ENCODE peak calls at places on chromosomes 4 and X, in ten cellular contexts. R, G, X, A, B, Y, O, I, S and Z are unnamed samples. For H3K36me3, the result is how much of the 10 kb centered on the place peaks cover.

GRCh38 chr4:100420571-100420970 is 97.3 kb downstream of the EMCN start:
- DNase-seq in A (no peak), I (no peak), B (no peak), G (no peak), O (no peak), X (no peak), S (no peak), R (no peak), Y (peak), Z (no peak)

GRCh38 chr4:48329976-48330375 is 11.4 kb upstream of the SLAIN2 start:
- DNase-seq in Y (peak), B (no peak), X (no peak), R (no peak), A (no peak), S (no peak), O (no peak), G (no peak), I (no peak), Z (no peak)

GRCh38 chr4:171621646-171622045 is 191.6 kb upstream of the GALNTL6 start:
- DNase-seq in S (no peak), Y (no peak), O (no peak), X (no peak), R (no peak), A (no peak), G (no peak), B (no peak), I (no peak), Z (no peak)

GRCh38 chr4:169397762-169398161 is 127.0 kb upstream of the SH3RF1 start:
- DNase-seq in X (no peak), I (no peak), G (no peak), Y (peak), B (no peak), R (no peak), A (no peak), S (no peak), O (no peak), Z (no peak)

GRCh38 chr4:158159718-158160094 is 13.1 kb downstream of the GASK1B start:
- DNase-seq in X (no peak), Y (no peak), I (no peak), R (no peak), O (no peak), G (no peak), B (no peak), S (no peak), A (no peak), Z (no peak)

GRCh38 chrX:24392709-24393108 is 32.3 kb downstream of the SUPT20HL1 start:
- DNase-seq in Y (no peak), S (no peak), X (no peak), G (peak), A (no peak), O (no peak), I (no peak), R (no peak), B (no peak), Z (no peak)

GRCh38 chr4:10083861-10084641 is 32.5 kb downstream of the WDR1 start:
- DNase-seq in G (peak), A (no peak), R (peak), O (no peak), Y (no peak), S (no peak), X (peak), B (no peak), I (no peak), Z (no peak)

GRCh38 chr4:85402371-85402770 is 72.6 kb upstream of the ARHGAP24 start:
- DNase-seq in I (no peak), B (no peak), Y (peak), R (no peak), S (no peak), A (no peak), X (no peak), G (no peak), O (no peak), Z (no peak)

GRCh38 chr4:52983563-52984303 is 121.6 kb downstream of the RASL11B start:
- DNase-seq in R (no peak), A (peak), I (no peak), Y (peak), G (no peak), O (no peak), B (peak), X (no peak), S (peak), Z (no peak)

GRCh38 chrX:37912797-37913196 is 65.4 kb upstream of the DYNLT3 start:
- DNase-seq in B (no peak), S (no peak), R (no peak), X (no peak), G (no peak), A (no peak), O (no peak), I (no peak), Y (no peak), Z (no peak)

GRCh38 chrX:84735025-84735424 is 232.8 kb upstream of the HDX start:
- DNase-seq in G (no peak), B (no peak), O (no peak), Y (peak), I (no peak), X (no peak), R (no peak), S (no peak), A (no peak), Z (no peak)

GRCh38 chr4:105273230-105273629 is 126.6 kb downstream of the TET2 start:
- DNase-seq in A (no peak), Y (no peak), B (no peak), G (no peak), S (no peak), O (no peak), X (no peak), R (no peak), I (no peak), Z (no peak)

GRCh38 chr4:105274090-105274489 is 127.4 kb downstream of the TET2 start:
- DNase-seq in Y (no peak), S (no peak), B (no peak), R (no peak), O (no peak), I (no peak), G (no peak), X (no peak), A (no peak), Z (no peak)

GRCh38 chr4:105272002-105272401 is 125.3 kb downstream of the TET2 start:
- DNase-seq in R (no peak), A (no peak), I (no peak), X (no peak), B (no peak), Y (no peak), S (no peak), O (no peak), G (no peak), Z (no peak)

GRCh38 chr4:105276361-105276760 is 129.7 kb downstream of the TET2 start:
- DNase-seq in O (no peak), S (no peak), A (no peak), B (no peak), G (no peak), X (no peak), Y (no peak), I (no peak), R (no peak), Z (no peak)

GRCh38 chr4:105274504-105274903 is 127.8 kb downstream of the TET2 start:
- DNase-seq in O (no peak), R (no peak), A (no peak), G (no peak), S (no peak), X (no peak), I (no peak), B (no peak), Y (no peak), Z (no peak)
- H3K36me3 ChIP-seq in O (under half), R (half or more), A (under half), G (half or more), S (half or more), X (half or more), I (under half), B (half or more), Y (under half), Z (half or more)

GRCh38 chr4:1813231-1813630 is 20.1 kb downstream of the FGFR3 start:
- DNase-seq in A (no peak), O (no peak), Y (no peak), B (no peak), G (no peak), X (no peak), R (no peak), I (no peak), S (no peak), Z (no peak)
- H3K36me3 ChIP-seq in A (under half), O (under half), Y (under half), B (under half), G (half or more), X (half or more), R (half or more), I (half or more), S (half or more), Z (under half)

DNA sequence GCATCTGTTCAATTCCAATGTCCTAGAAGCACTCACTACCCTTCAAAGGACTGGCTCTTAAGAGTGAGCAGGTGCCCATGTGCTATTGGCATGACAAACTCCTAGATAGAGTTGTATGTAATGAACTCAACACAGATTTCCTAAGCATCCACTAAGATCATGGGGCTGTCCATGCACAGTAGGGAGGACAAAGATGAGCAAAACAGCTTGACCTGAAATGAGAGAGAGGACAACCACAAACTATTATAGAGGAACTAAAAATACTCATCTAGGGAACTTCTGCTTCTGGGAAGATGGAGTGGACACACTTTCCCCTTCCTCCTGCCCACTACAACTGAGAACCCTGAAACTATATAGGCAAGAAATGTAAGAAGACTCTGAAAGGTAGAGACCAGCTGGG is 20.7 kb upstream of the TMEM128 start:
- DNase-seq in B (no peak), R (no peak), A (no peak), G (no peak), Y (no peak), S (no peak), X (no peak), I (no peak), O (no peak), Z (no peak)
- H3K36me3 ChIP-seq in B (under half), R (half or more), A (under half), G (half or more), Y (under half), S (half or more), X (under half), I (under half), O (under half), Z (under half)

GRCh38 chr4:152634110-152634760 is 45.6 kb downstream of the TMEM154 start:
- DNase-seq in B (no peak), G (no peak), R (no peak), S (no peak), I (no peak), O (no peak), A (no peak), X (no peak), Y (no peak), Z (no peak)
- H3K36me3 ChIP-seq in B (under half), G (under half), R (half or more), S (under half), I (under half), O (under half), A (under half), X (under half), Y (under half), Z (under half)

GRCh38 chr4:6557185-6557584 is 17.8 kb upstream of the MAN2B2 start:
- DNase-seq in O (no peak), R (no peak), G (no peak), S (no peak), A (no peak), Y (no peak), I (no peak), X (no peak), B (no peak), Z (no peak)

GRCh38 chr4:6555519-6555918 is 19.5 kb upstream of the MAN2B2 start:
- DNase-seq in G (no peak), I (no peak), A (no peak), X (no peak), O (no peak), R (no peak), Y (no peak), S (no peak), B (no peak), Z (no peak)

GRCh38 chr4:6560416-6561172 is 14.4 kb upstream of the MAN2B2 start:
- DNase-seq in G (no peak), B (no peak), S (no peak), I (no peak), A (no peak), Y (peak), O (no peak), X (no peak), R (no peak), Z (no peak)

GRCh38 chr4:6556263-6556662 is 18.7 kb upstream of the MAN2B2 start:
- DNase-seq in R (no peak), A (no peak), G (no peak), O (no peak), I (no peak), S (no peak), Y (no peak), B (no peak), X (no peak), Z (no peak)

DNA sequence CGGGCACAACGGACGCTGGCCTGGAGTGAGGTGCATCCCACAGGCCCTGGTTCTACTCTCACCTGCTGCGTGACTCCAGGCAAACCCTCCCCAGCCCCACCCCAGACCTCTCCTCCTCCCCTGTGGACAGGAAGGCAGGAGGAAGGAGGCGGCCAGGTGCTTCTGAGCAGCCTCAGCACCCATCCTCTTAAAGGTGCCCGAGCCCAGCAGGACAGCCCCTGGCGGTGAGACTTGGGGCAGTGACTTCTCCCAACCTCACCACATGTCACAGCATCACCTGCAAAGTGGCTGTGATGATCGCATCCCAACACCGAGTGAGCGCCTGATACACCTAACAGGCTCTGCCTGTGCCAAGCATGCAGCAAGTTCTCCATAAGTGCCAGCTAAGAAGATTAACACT is 17.1 kb upstream of the MAN2B2 start:
- DNase-seq in S (no peak), G (no peak), O (no peak), R (no peak), I (no peak), A (no peak), Y (no peak), X (no peak), B (no peak), Z (no peak)
- H3K36me3 ChIP-seq in S (under half), G (under half), O (under half), R (under half), I (under half), A (under half), Y (under half), X (under half), B (under half), Z (under half)

GRCh38 chr4:6857009-6857882 is 52.4 kb upstream of the TBC1D14 start:
- DNase-seq in R (no peak), G (no peak), B (no peak), X (no peak), O (no peak), Y (no peak), S (no peak), I (no peak), A (no peak), Z (no peak)

GRCh38 chr4:6855692-6856297 is 53.8 kb upstream of the TBC1D14 start:
- DNase-seq in G (no peak), I (no peak), O (no peak), Y (peak), B (peak), R (no peak), A (no peak), S (no peak), X (no peak), Z (no peak)

GRCh38 chr4:6854098-6854744 is 55.4 kb upstream of the TBC1D14 start:
- DNase-seq in S (no peak), B (no peak), A (no peak), R (no peak), Y (no peak), G (no peak), X (no peak), I (no peak), O (no peak), Z (no peak)

GRCh38 chr4:6858997-6859396 is 50.6 kb upstream of the TBC1D14 start:
- DNase-seq in B (no peak), X (no peak), O (no peak), I (no peak), G (no peak), A (no peak), Y (no peak), R (no peak), S (no peak), Z (no peak)

GRCh38 chr4:6856391-6856790 is 53.2 kb upstream of the TBC1D14 start:
- DNase-seq in O (no peak), Y (no peak), G (no peak), A (no peak), B (no peak), X (no peak), I (no peak), R (no peak), S (no peak), Z (no peak)
- H3K36me3 ChIP-seq in O (under half), Y (under half), G (under half), A (under half), B (under half), X (under half), I (under half), R (half or more), S (under half), Z (half or more)

DNA sequence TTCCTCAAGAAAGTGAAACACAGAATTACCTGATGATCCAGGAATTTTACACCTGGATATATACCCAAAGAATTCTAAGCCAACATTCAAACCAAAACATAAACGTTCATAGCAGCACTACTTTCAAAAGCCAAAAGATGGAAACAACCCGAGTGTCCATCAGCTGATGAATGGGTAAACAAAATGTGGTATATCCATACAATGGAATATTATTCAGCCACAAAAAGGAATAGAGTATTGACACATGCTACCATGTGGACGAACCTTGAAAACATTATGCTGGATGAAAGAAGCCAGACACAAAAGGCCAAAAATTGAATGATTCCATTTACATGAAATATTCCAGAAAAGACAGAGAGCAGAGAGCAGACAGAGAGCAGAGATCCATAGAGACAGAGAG is 52.0 kb downstream of the IRF2 start:
- DNase-seq in B (no peak), X (no peak), Y (no peak), I (no peak), G (no peak), O (no peak), R (no peak), A (no peak), S (no peak), Z (no peak)
- H3K36me3 ChIP-seq in B (under half), X (under half), Y (under half), I (under half), G (half or more), O (under half), R (half or more), A (under half), S (half or more), Z (under half)

DNA sequence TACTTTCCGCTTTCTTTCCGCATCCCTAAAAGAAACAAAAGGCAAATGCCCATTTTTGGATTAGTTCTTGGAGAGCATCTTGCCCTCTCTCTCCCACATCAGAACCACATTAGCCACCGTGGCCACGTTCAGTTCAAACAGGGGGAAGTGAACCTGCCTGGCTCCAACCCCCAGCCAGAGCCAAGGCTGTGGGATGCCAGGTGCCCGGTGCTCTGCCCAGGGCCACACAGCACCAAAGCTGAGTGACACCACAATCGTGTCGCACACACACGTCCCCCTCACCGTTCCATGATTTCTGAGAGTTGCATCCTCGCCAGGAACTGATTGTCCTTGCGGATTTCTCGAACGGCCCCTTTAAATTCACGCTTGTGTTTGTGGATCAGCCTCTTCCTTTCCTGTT is 24.3 kb downstream of the NOP14 start:
- DNase-seq in X (peak), G (peak), R (peak), Y (no peak), I (no peak), A (no peak), S (no peak), B (no peak), O (peak), Z (no peak)
- H3K36me3 ChIP-seq in X (half or more), G (half or more), R (half or more), Y (half or more), I (half or more), A (half or more), S (half or more), B (under half), O (under half), Z (half or more)

GRCh38 chr4:25770844-25771243 is 91.9 kb downstream of the SEL1L3 start:
- DNase-seq in B (peak), R (no peak), G (no peak), S (no peak), Y (no peak), O (no peak), I (no peak), X (no peak), A (no peak), Z (no peak)

GRCh38 chr4:25767877-25768475 is 94.8 kb downstream of the SEL1L3 start:
- DNase-seq in R (no peak), S (peak), O (peak), G (peak), X (no peak), A (peak), B (peak), I (peak), Y (peak), Z (peak)

GRCh38 chr4:25771672-25772071 is 91.1 kb downstream of the SEL1L3 start:
- DNase-seq in B (no peak), A (no peak), I (no peak), O (no peak), G (no peak), Y (no peak), R (no peak), X (no peak), S (no peak), Z (no peak)

GRCh38 chr4:25773358-25773757 is 89.4 kb downstream of the SEL1L3 start:
- DNase-seq in X (no peak), I (no peak), G (no peak), B (no peak), R (no peak), Y (no peak), O (no peak), S (no peak), A (no peak), Z (no peak)

GRCh38 chr4:25769251-25769650 is 93.5 kb downstream of the SEL1L3 start:
- DNase-seq in R (no peak), B (peak), X (no peak), A (no peak), O (peak), I (no peak), G (peak), S (no peak), Y (peak), Z (no peak)
- H3K36me3 ChIP-seq in R (half or more), B (under half), X (under half), A (under half), O (under half), I (under half), G (under half), S (under half), Y (under half), Z (under half)